ENCODE peak calls at places on chromosomes 3 and 15, in five cellular contexts. B is heart left ventricle, F is stomach, K is kidney, S is cardiac muscle cell. M is an unnamed sample. For H3K4me1, the result is how much of the 10 kb centered on the place peaks cover.

GRCh38 chr15:78979456-78980320 is 34.8 kb upstream of the CTSH start:
- DNase-seq in B (peak), F (peak), K (no peak), S (peak), M (no peak)

GRCh38 chr15:27248251-27248650 is 277.3 kb downstream of the GABRG3 start:
- DNase-seq in B (no peak), F (no peak), K (no peak), S (no peak), M (no peak)

GRCh38 chr3:51955893-51956770 is 951 bp downstream of the GPR62 start:
- DNase-seq in B (peak), F (peak), K (peak), S (peak), M (no peak)

GRCh38 chr3:177378168-177378567 is 180.9 kb upstream of the TBL1XR1 start:
- DNase-seq in B (no peak), F (no peak), K (no peak), S (no peak), M (no peak)

GRCh38 chr15:48538941-48539340 is 106.6 kb downstream of the FBN1 start:
- DNase-seq in B (no peak), F (no peak), K (no peak), S (no peak), M (no peak)

GRCh38 chr15:100769043-100769974 is 110.3 kb upstream of the ALDH1A3 start:
- DNase-seq in B (no peak), F (no peak), K (no peak), S (no peak), M (peak)

GRCh38 chr3:160935413-160936095 is 169.6 kb downstream of the B3GALNT1 start:
- DNase-seq in B (no peak), F (no peak), K (no peak), S (no peak), M (no peak)

GRCh38 chr15:74867562-74868458 is 5.4 kb downstream of the SCAMP2 start:
- DNase-seq in B (peak), F (peak), K (no peak), S (no peak), M (no peak)

GRCh38 chr3:39291903-39292329 is 12.1 kb upstream of the CX3CR1 start:
- DNase-seq in B (peak), F (peak), K (no peak), S (peak), M (peak)

GRCh38 chr15:74369084-74369745 is 1.8 kb upstream of the CYP11A1 start:
- DNase-seq in B (no peak), F (no peak), K (no peak), S (peak), M (no peak)

GRCh38 chr15:62894322-62895085 is 148.0 kb upstream of the TPM1 start:
- DNase-seq in B (no peak), F (no peak), K (no peak), S (no peak), M (no peak)

GRCh38 chr15:82789491-82789890 is 16.4 kb downstream of the FSD2 start:
- DNase-seq in B (no peak), F (no peak), K (no peak), S (no peak), M (no peak)

GRCh38 chr3:194879991-194880939 is 194.6 kb downstream of the FAM43A start:
- DNase-seq in B (peak), F (peak), K (peak), S (no peak), M (no peak)

GRCh38 chr3:171525437-171525836 is 65.2 kb upstream of the TNIK start:
- DNase-seq in B (no peak), F (no peak), K (no peak), S (no peak), M (no peak)

GRCh38 chr3:99931059-99931458 is 113.4 kb downstream of the CMSS1 start:
- DNase-seq in B (no peak), F (no peak), K (no peak), S (no peak), M (no peak)

GRCh38 chr15:90571063-90571541 is 41.4 kb downstream of the CRTC3 start:
- DNase-seq in B (peak), F (no peak), K (no peak), S (no peak), M (no peak)

GRCh38 chr15:101538996-101539395 is 49.5 kb upstream of the PCSK6 start:
- DNase-seq in B (no peak), F (no peak), K (no peak), S (no peak), M (no peak)

GRCh38 chr3:160921020-160921635 is 165.1 kb downstream of the PPM1L start:
- DNase-seq in B (peak), F (peak), K (no peak), S (peak), M (no peak)

GRCh38 chr15:92118162-92118935 is 264.8 kb downstream of the SLCO3A1 start:
- DNase-seq in B (no peak), F (no peak), K (no peak), S (no peak), M (no peak)

GRCh38 chr15:92943581-92943980 is 43.5 kb downstream of the CHD2 start:
- DNase-seq in B (no peak), F (no peak), K (no peak), S (no peak), M (no peak)

GRCh38 chr15:76073554-76073953 is 13.8 kb downstream of the TMEM266 start:
- DNase-seq in B (no peak), F (no peak), K (no peak), S (no peak), M (no peak)

GRCh38 chr3:177904661-177905060 is 631.6 kb upstream of the KCNMB2 start:
- DNase-seq in B (no peak), F (no peak), K (no peak), S (no peak), M (no peak)

GRCh38 chr3:139140553-139140952 is 95.9 kb upstream of the PRR23C start:
- DNase-seq in B (no peak), F (no peak), K (no peak), S (no peak), M (no peak)

GRCh38 chr3:104291437-104291851 is 1075.3 kb upstream of the ALCAM start:
- DNase-seq in B (no peak), F (no peak), K (no peak), S (no peak), M (no peak)

GRCh38 chr3:56613016-56613415 is 56.0 kb downstream of the CCDC66 start:
- DNase-seq in B (no peak), F (no peak), K (no peak), S (no peak), M (no peak)

GRCh38 chr3:158106773-158107461 is 697 bp upstream of the SHOX2 start:
- DNase-seq in B (no peak), F (no peak), K (no peak), S (no peak), M (no peak)

GRCh38 chr15:60444289-60444912 is 34.5 kb downstream of the ICE2 start:
- DNase-seq in B (no peak), F (no peak), K (no peak), S (no peak), M (no peak)
- H3K4me1 ChIP-seq in B (under half), F (under half), K (under half), S (under half), M (under half)

GRCh38 chr3:153159771-153160397 is 2.1 kb upstream of the RAP2B start:
- DNase-seq in B (no peak), F (no peak), K (no peak), S (no peak), M (no peak)
- H3K4me1 ChIP-seq in B (under half), F (under half), K (under half), S (under half), M (under half)

DNA sequence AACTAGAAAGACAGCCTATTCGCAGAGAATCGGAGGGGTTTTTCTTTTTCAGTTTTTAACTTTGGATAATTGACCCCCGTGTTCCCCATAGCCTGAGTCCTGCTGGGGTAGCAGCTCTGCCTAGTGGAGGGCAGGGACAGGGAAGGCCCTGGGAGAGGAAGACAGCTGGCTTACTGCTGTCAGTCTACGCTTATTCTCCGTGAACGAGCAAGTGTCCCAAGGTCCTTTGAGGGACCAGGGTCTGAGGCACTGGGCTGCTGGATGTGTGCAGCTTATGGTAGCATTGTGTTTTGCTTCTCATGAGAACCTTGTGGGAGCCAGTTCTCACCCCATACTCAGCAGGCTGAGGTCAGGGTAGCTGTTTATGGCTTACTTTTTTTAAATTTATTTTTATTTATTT is 3.0 kb downstream of the LIMD1 start:
- DNase-seq in B (peak), F (no peak), K (no peak), S (no peak), M (no peak)
- H3K4me1 ChIP-seq in B (half or more), F (half or more), K (under half), S (under half), M (half or more)

DNA sequence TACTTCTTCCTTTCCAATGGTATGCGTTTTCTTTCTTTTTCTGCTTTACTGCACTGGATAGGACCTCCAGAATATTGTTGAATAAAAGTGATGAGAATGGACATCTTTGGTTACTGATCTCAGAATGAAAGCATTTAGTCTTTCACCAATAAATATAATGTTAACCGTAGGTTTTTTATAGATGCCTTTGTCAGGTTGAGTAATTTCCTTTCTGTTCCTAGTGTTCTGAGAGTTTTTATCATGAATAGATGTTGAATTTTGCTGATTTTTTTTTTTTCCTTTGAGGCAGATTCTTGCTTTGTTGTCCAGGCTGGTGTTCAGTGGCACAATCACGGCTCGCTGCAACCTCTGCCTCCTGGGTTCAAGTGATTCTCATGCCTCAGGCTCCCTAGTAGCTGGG is 158.4 kb downstream of the KLHL25 start:
- DNase-seq in B (no peak), F (no peak), K (no peak), S (no peak), M (no peak)
- H3K4me1 ChIP-seq in B (half or more), F (under half), K (under half), S (under half), M (under half)

DNA sequence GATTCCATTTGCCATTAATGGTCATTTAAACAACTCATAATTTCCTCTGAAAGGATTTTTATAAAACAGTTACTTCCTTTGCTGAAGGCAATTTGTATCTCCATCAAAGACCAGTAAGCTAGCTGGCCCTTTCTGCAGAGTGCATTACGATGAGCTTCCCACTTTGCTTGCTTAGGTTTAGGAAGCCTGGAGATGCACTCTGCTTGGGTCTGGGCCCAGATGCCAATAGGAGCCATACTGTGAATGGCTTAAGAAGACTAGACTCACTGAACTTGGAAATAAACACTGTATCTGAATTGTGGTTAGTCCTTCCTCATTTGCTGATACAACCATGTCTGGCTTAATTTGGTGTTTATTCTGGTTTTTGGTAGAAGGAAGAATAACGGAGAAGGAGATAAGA is 38.0 kb downstream of the OXNAD1 start:
- DNase-seq in B (no peak), F (no peak), K (no peak), S (no peak), M (no peak)
- H3K4me1 ChIP-seq in B (under half), F (under half), K (under half), S (under half), M (under half)

DNA sequence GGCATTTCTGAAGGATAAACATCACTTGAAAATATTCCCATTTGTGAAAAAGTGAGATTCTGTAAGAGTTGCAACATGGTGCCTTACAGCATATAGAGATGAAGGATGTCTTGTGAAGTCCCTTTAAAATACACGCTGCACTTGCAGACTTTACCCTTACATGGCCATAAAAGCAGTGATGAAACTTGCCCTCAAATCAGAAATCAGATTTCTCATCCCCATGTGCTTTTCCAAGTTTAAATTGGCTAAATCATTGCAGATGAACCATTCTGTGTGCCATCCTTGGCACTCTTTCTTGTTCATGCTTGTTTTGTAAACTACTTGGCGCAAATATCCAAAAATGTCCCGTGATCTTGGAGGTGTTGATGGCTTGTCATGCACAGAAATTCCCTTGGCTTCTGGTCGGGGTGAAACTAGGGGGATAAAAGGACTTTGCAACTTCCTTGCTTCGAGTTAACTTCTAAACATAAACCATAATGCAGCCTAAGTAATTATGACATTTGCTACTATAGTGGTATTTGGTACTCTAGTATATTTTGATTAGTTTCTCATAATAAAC is 135.7 kb downstream of the LRIG1 start:
- DNase-seq in B (no peak), F (no peak), K (no peak), S (no peak), M (no peak)
- H3K4me1 ChIP-seq in B (half or more), F (under half), K (under half), S (under half), M (under half)

DNA sequence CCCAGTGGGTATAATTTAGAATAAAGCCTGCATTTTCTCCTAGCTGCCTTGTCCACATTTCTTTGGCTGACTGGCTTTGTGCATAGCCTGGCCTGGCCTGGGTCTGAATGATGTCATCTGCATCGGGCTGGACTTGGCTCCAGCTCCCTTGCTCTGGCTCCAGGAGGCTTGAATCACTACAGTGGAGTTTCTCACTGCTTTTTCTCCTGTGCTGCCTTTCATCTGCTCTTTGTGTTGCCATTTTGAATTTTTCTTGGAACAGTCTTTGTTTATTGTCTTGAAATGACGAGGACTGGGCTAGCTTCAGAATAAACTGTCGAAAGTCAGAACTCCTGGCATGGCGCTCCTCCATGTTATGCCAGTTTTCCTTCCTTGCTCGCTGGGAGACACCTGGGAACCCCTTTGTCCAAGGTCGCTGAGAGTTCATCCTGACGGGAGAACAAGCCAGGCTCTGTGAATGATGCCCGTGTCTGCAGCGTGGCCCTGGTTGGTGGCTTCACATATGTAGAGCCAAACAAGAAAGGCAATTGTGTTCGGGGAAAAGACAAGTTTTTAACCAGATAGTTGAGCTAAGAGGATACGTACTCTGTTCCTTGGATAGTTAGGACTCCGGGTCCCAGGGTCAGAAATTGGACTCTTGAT is 258.9 kb downstream of the PDZRN3 start:
- DNase-seq in B (peak), F (no peak), K (peak), S (no peak), M (no peak)
- H3K4me1 ChIP-seq in B (under half), F (under half), K (under half), S (under half), M (under half)

GRCh38 chr3:14418670-14419250 is 16.4 kb downstream of the SLC6A6 start:
- DNase-seq in B (peak), F (peak), K (no peak), S (no peak), M (peak)

GRCh38 chr3:14416453-14416852 is 14.0 kb downstream of the SLC6A6 start:
- DNase-seq in B (no peak), F (no peak), K (no peak), S (no peak), M (no peak)

GRCh38 chr3:14415501-14415900 is 13.1 kb downstream of the SLC6A6 start:
- DNase-seq in B (no peak), F (no peak), K (no peak), S (no peak), M (no peak)

GRCh38 chr3:14414841-14415464 is 12.5 kb downstream of the SLC6A6 start:
- DNase-seq in B (no peak), F (no peak), K (no peak), S (no peak), M (no peak)

DNA sequence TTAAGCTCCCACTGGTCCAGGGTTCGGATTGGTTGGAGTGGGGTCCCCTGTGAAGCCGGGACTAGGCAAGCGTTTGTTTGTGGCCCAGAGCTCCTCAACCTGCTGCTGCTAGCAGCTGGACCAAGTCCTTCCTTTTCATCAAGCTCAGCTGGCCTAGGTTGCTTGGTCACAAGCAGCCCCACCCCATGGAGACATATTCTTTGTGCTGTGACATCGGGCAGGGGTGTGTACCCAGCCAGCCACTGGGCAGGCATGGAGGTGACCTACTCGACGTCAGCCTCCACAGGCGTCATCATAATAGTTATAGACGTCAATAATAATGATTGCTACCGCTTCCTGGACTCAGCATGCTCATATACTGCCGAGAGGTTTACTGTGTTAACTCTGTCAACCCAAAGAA is 15.9 kb downstream of the SLC6A6 start:
- DNase-seq in B (no peak), F (no peak), K (no peak), S (no peak), M (no peak)
- H3K4me1 ChIP-seq in B (under half), F (half or more), K (under half), S (under half), M (half or more)

M was measured in upper lobe of right lung.